ENCODE peak calls at places on chromosomes 3 and 15, in ten cellular contexts. One of them, this sample, is unnamed. For H3K4me1 and H3K27me3, the result is how much of the 10 kb centered on the place peaks cover.

GRCh38 chr3:184388936-184389230 is 9.0 kb downstream of the CHRD start:
- DNase-seq in uterus: no peak
- DNase-seq in endodermal cell: no peak
- DNase-seq in K562: no peak
- DNase-seq in testis: no peak
- DNase-seq in hepatocyte: no peak
- DNase-seq in heart left ventricle: no peak
- DNase-seq in Peyer's patch: no peak
- DNase-seq in SJCRH30: no peak
- DNase-seq in HepG2: no peak
- DNase-seq in this sample: no peak

GRCh38 chr3:49602877-49603411 is 48.7 kb downstream of the BSN start:
- DNase-seq in uterus: no peak
- DNase-seq in endodermal cell: no peak
- DNase-seq in K562: no peak
- DNase-seq in testis: no peak
- DNase-seq in hepatocyte: no peak
- DNase-seq in heart left ventricle: no peak
- DNase-seq in Peyer's patch: no peak
- DNase-seq in SJCRH30: no peak
- DNase-seq in HepG2: no peak
- DNase-seq in this sample: no peak

GRCh38 chr3:49465269-49466034 is 4.6 kb upstream of the DAG1 start:
- DNase-seq in uterus: no peak
- DNase-seq in endodermal cell: peak
- DNase-seq in K562: peak
- DNase-seq in testis: peak
- DNase-seq in hepatocyte: no peak
- DNase-seq in heart left ventricle: peak
- DNase-seq in Peyer's patch: no peak
- DNase-seq in SJCRH30: peak
- DNase-seq in HepG2: peak
- DNase-seq in this sample: no peak

GRCh38 chr3:51336261-51336660 is 48.8 kb upstream of the MANF start:
- DNase-seq in uterus: no peak
- DNase-seq in endodermal cell: peak
- DNase-seq in K562: no peak
- DNase-seq in testis: no peak
- DNase-seq in hepatocyte: no peak
- DNase-seq in heart left ventricle: no peak
- DNase-seq in Peyer's patch: no peak
- DNase-seq in SJCRH30: no peak
- DNase-seq in HepG2: no peak
- DNase-seq in this sample: no peak

GRCh38 chr3:23629181-23629893 is 176.4 kb upstream of the UBE2E1 start:
- DNase-seq in uterus: no peak
- DNase-seq in endodermal cell: peak
- DNase-seq in K562: no peak
- DNase-seq in testis: no peak
- DNase-seq in hepatocyte: peak
- DNase-seq in heart left ventricle: no peak
- DNase-seq in Peyer's patch: no peak
- DNase-seq in SJCRH30: peak
- DNase-seq in HepG2: no peak
- DNase-seq in this sample: no peak

GRCh38 chr3:122064318-122064717 is 9.2 kb downstream of the CD86 start:
- DNase-seq in uterus: no peak
- DNase-seq in endodermal cell: no peak
- DNase-seq in K562: no peak
- DNase-seq in testis: no peak
- DNase-seq in hepatocyte: no peak
- DNase-seq in heart left ventricle: no peak
- DNase-seq in Peyer's patch: no peak
- DNase-seq in SJCRH30: no peak
- DNase-seq in HepG2: no peak
- DNase-seq in this sample: no peak

GRCh38 chr15:66864086-66864830 is 162.2 kb downstream of the SMAD6 start:
- DNase-seq in uterus: no peak
- DNase-seq in endodermal cell: peak
- DNase-seq in K562: no peak
- DNase-seq in testis: peak
- DNase-seq in hepatocyte: no peak
- DNase-seq in heart left ventricle: peak
- DNase-seq in Peyer's patch: no peak
- DNase-seq in SJCRH30: no peak
- DNase-seq in HepG2: no peak
- DNase-seq in this sample: peak

GRCh38 chr3:67083277-67083676 is 85.2 kb downstream of the KBTBD8 start:
- DNase-seq in uterus: no peak
- DNase-seq in endodermal cell: no peak
- DNase-seq in K562: no peak
- DNase-seq in testis: no peak
- DNase-seq in hepatocyte: no peak
- DNase-seq in heart left ventricle: no peak
- DNase-seq in Peyer's patch: no peak
- DNase-seq in SJCRH30: peak
- DNase-seq in HepG2: no peak
- DNase-seq in this sample: no peak

GRCh38 chr3:30658328-30659052 is 52.1 kb downstream of the TGFBR2 start:
- DNase-seq in uterus: no peak
- DNase-seq in endodermal cell: no peak
- DNase-seq in K562: no peak
- DNase-seq in testis: no peak
- DNase-seq in hepatocyte: no peak
- DNase-seq in heart left ventricle: peak
- DNase-seq in Peyer's patch: no peak
- DNase-seq in SJCRH30: peak
- DNase-seq in HepG2: peak
- DNase-seq in this sample: peak

GRCh38 chr3:48013288-48013980 is 2.8 kb downstream of the MAP4 start:
- DNase-seq in uterus: peak
- DNase-seq in endodermal cell: no peak
- DNase-seq in K562: peak
- DNase-seq in testis: no peak
- DNase-seq in hepatocyte: peak
- DNase-seq in heart left ventricle: peak
- DNase-seq in Peyer's patch: no peak
- DNase-seq in SJCRH30: peak
- DNase-seq in HepG2: peak
- DNase-seq in this sample: no peak

DNA sequence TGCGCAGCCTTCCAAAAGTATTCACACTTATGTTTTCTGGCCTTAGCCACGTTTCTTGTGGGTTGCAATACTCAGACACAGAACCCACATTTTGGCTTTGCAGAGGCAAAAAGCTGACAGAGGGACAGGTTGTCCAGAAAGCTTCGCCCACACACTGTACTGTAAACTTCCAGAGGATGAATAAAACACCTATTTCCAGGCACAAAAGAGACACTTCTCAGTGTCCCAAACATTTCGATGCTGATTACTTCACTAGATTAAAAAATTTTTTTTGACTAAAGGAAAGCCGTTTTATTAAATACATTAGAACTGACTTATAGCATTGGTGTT is 28.0 kb upstream of the KCTD6 start:
- DNase-seq in uterus: no peak
- DNase-seq in endodermal cell: no peak
- DNase-seq in K562: no peak
- DNase-seq in testis: no peak
- DNase-seq in hepatocyte: no peak
- DNase-seq in heart left ventricle: no peak
- DNase-seq in Peyer's patch: no peak
- DNase-seq in SJCRH30: no peak
- DNase-seq in HepG2: no peak
- DNase-seq in this sample: no peak
- H3K4me3 ChIP-seq in uterus: no peak
- H3K4me3 ChIP-seq in endodermal cell: no peak
- H3K4me3 ChIP-seq in K562: no peak
- H3K4me3 ChIP-seq in testis: no peak
- H3K4me3 ChIP-seq in hepatocyte: no peak
- H3K4me3 ChIP-seq in heart left ventricle: no peak
- H3K4me3 ChIP-seq in Peyer's patch: peak
- H3K4me3 ChIP-seq in SJCRH30: no peak
- H3K4me3 ChIP-seq in HepG2: peak
- H3K4me3 ChIP-seq in this sample: no peak

GRCh38 chr3:17639257-17639656 is 103.2 kb downstream of the TBC1D5 start:
- DNase-seq in uterus: no peak
- DNase-seq in endodermal cell: no peak
- DNase-seq in K562: no peak
- DNase-seq in testis: no peak
- DNase-seq in hepatocyte: no peak
- DNase-seq in heart left ventricle: no peak
- DNase-seq in Peyer's patch: no peak
- DNase-seq in SJCRH30: no peak
- DNase-seq in HepG2: no peak
- DNase-seq in this sample: no peak
- H3K4me1 ChIP-seq in uterus: under half
- H3K4me1 ChIP-seq in endodermal cell: under half
- H3K4me1 ChIP-seq in K562: under half
- H3K4me1 ChIP-seq in testis: under half
- H3K4me1 ChIP-seq in hepatocyte: under half
- H3K4me1 ChIP-seq in heart left ventricle: under half
- H3K4me1 ChIP-seq in Peyer's patch: under half
- H3K4me1 ChIP-seq in SJCRH30: under half
- H3K4me1 ChIP-seq in HepG2: under half
- H3K4me1 ChIP-seq in this sample: under half

GRCh38 chr15:77786181-77786890 is 153.6 kb upstream of the LINGO1 start:
- DNase-seq in uterus: no peak
- DNase-seq in endodermal cell: no peak
- DNase-seq in K562: no peak
- DNase-seq in testis: peak
- DNase-seq in hepatocyte: no peak
- DNase-seq in heart left ventricle: no peak
- DNase-seq in Peyer's patch: no peak
- DNase-seq in SJCRH30: no peak
- DNase-seq in HepG2: no peak
- DNase-seq in this sample: no peak
- H3K27me3 ChIP-seq in uterus: under half
- H3K27me3 ChIP-seq in endodermal cell: under half
- H3K27me3 ChIP-seq in K562: under half
- H3K27me3 ChIP-seq in testis: under half
- H3K27me3 ChIP-seq in hepatocyte: under half
- H3K27me3 ChIP-seq in heart left ventricle: under half
- H3K27me3 ChIP-seq in Peyer's patch: under half
- H3K27me3 ChIP-seq in SJCRH30: under half
- H3K27me3 ChIP-seq in HepG2: under half
- H3K27me3 ChIP-seq in this sample: under half

DNA sequence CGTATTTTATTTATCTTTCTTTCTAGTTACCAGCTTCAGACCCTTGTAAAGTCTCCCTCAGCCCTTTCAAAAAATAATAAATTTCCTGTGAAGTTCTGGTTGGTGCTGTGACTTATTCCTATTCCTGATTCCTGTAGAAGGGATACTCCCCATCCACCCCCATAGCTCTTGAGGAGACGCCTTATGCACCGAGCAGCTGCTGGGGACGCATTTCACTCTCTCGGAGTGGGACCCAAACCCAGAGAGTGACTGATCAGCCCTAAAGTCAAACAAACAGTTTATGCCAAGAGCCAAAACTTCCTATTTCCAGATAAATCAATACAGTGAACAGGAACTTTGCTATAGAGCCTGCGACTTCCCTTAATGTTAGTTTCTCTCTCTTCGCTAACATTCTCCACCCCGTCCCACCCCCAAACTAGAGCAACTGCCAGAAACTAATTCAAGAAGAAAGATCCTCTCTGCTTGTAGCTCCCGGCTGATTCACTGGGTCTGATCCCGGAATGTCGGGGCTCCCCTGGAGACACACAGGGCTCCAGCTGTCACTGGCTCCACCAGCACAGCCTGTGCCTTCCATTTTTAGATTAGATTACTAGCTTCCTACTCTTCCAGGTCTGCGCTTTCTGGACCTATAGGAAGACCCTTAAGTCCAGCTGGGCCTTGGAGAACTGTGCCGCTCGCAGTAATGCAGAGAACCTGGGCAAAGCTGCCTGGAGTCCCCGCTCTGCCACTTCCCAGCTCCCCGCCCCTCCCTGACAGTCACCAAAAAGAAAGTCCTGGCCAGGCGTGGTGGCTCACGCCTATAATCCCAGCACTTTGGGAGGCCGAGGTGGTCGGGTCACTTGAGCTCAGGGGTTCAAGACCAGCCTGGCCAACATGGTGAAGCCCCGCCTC is 45.2 kb downstream of the KLHL25 start:
- DNase-seq in uterus: peak
- DNase-seq in endodermal cell: peak
- DNase-seq in K562: no peak
- DNase-seq in testis: peak
- DNase-seq in hepatocyte: no peak
- DNase-seq in heart left ventricle: peak
- DNase-seq in Peyer's patch: peak
- DNase-seq in SJCRH30: no peak
- DNase-seq in HepG2: no peak
- DNase-seq in this sample: no peak
- H3K4me3 ChIP-seq in uterus: peak
- H3K4me3 ChIP-seq in endodermal cell: no peak
- H3K4me3 ChIP-seq in K562: no peak
- H3K4me3 ChIP-seq in testis: no peak
- H3K4me3 ChIP-seq in hepatocyte: no peak
- H3K4me3 ChIP-seq in heart left ventricle: no peak
- H3K4me3 ChIP-seq in Peyer's patch: no peak
- H3K4me3 ChIP-seq in SJCRH30: no peak
- H3K4me3 ChIP-seq in HepG2: no peak
- H3K4me3 ChIP-seq in this sample: no peak

GRCh38 chr3:181930105-181930504 is 218.4 kb downstream of the SOX2 start:
- DNase-seq in uterus: no peak
- DNase-seq in endodermal cell: no peak
- DNase-seq in K562: no peak
- DNase-seq in testis: no peak
- DNase-seq in hepatocyte: no peak
- DNase-seq in heart left ventricle: no peak
- DNase-seq in Peyer's patch: no peak
- DNase-seq in SJCRH30: no peak
- DNase-seq in HepG2: no peak
- DNase-seq in this sample: no peak
- H3K4me1 ChIP-seq in uterus: under half
- H3K4me1 ChIP-seq in endodermal cell: under half
- H3K4me1 ChIP-seq in K562: under half
- H3K4me1 ChIP-seq in testis: under half
- H3K4me1 ChIP-seq in hepatocyte: under half
- H3K4me1 ChIP-seq in heart left ventricle: under half
- H3K4me1 ChIP-seq in Peyer's patch: under half
- H3K4me1 ChIP-seq in SJCRH30: under half
- H3K4me1 ChIP-seq in HepG2: under half
- H3K4me1 ChIP-seq in this sample: under half

DNA sequence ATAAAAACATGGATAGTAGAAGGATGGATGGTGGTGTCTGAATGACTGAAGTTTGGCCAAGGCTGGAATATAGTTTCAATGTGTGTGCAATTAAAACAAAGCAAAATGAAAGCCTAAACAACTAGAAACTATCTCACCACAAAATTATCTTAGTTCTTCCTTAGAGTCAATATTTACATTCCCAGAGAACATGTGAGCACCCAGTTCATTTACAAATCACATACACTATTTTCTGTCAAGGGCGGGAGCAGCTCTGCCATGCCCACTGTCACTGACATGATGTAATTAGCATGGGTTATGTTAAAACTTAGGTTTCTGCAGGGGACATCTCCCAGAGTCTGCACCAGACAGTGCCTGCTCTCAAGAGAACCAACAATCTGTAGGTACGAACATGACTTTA is 65.0 kb downstream of the PDZRN3 start:
- DNase-seq in uterus: no peak
- DNase-seq in endodermal cell: no peak
- DNase-seq in K562: no peak
- DNase-seq in testis: no peak
- DNase-seq in hepatocyte: no peak
- DNase-seq in heart left ventricle: no peak
- DNase-seq in Peyer's patch: no peak
- DNase-seq in SJCRH30: no peak
- DNase-seq in HepG2: no peak
- DNase-seq in this sample: no peak
- H3K27me3 ChIP-seq in uterus: under half
- H3K27me3 ChIP-seq in endodermal cell: under half
- H3K27me3 ChIP-seq in K562: under half
- H3K27me3 ChIP-seq in testis: under half
- H3K27me3 ChIP-seq in hepatocyte: under half
- H3K27me3 ChIP-seq in heart left ventricle: under half
- H3K27me3 ChIP-seq in Peyer's patch: under half
- H3K27me3 ChIP-seq in SJCRH30: under half
- H3K27me3 ChIP-seq in HepG2: under half
- H3K27me3 ChIP-seq in this sample: under half